ENCODE peak calls at places on chromosomes 2 and 18, in ten cellular contexts. S is SK-N-SH; G is activated naive CD4-positive, alpha-beta T cell treated with Interleukin-2 at 50 U/mL for 16 hours; H is Panc1; V is GM12891; E is GM13977; N is Karpas-422; D is H54; Z is endothelial cell; M is activated CD8-positive, alpha-beta T cell treated with anti-CD3 and anti-CD28 coated beads, Interleukin-2, amount 10 ng/mL, durations not matched to agents 7 days and 5 days. L is an unnamed sample.

GRCh38 chr18:75658330-75658729 is 230.8 kb upstream of the SMIM21 start:
- DNase-seq in M (no peak), Z (no peak), H (no peak), S (no peak), D (no peak), G (no peak), V (no peak), N (no peak), E (no peak), L (no peak)

GRCh38 chr18:9823805-9824473 is 61.8 kb upstream of the TXNDC2 start:
- DNase-seq in S (no peak), G (no peak), D (no peak), V (no peak), E (no peak), N (no peak), M (no peak), H (no peak), Z (no peak), L (no peak)

GRCh38 chr2:202432776-202433175 is 56.6 kb downstream of the BMPR2 start:
- DNase-seq in D (no peak), N (no peak), H (no peak), V (no peak), E (no peak), S (no peak), G (no peak), M (no peak), Z (no peak), L (no peak)

GRCh38 chr2:69776886-69777777 is 35.2 kb downstream of the ANXA4 start:
- DNase-seq in Z (no peak), N (no peak), D (no peak), M (no peak), G (no peak), E (no peak), S (no peak), V (no peak), H (no peak), L (no peak)

GRCh38 chr2:147934881-147935280 is 85.7 kb downstream of the ORC4 start:
- DNase-seq in V (no peak), N (no peak), Z (no peak), H (no peak), M (no peak), S (no peak), E (no peak), D (no peak), G (no peak), L (no peak)

GRCh38 chr18:48157956-48158355 is 227.5 kb upstream of the SMAD2 start:
- DNase-seq in G (no peak), H (no peak), E (no peak), Z (no peak), V (no peak), N (no peak), S (no peak), D (no peak), M (no peak), L (peak)

GRCh38 chr18:62957885-62958472 is 242.6 kb downstream of the PHLPP1 start:
- DNase-seq in H (no peak), E (no peak), G (peak), Z (peak), M (peak), D (no peak), S (no peak), N (peak), V (no peak), L (no peak)

GRCh38 chr2:9480157-9480556 is 5.8 kb downstream of the IAH1 start:
- DNase-seq in G (no peak), E (no peak), V (no peak), M (no peak), S (no peak), D (no peak), H (no peak), N (no peak), Z (no peak), L (no peak)

GRCh38 chr2:165697727-165698620 is 96.1 kb downstream of the GALNT3 start:
- DNase-seq in Z (no peak), H (no peak), D (no peak), S (no peak), E (no peak), N (peak), M (no peak), G (no peak), V (no peak), L (no peak)

GRCh38 chr2:9030190-9030589 is 26.7 kb upstream of the MBOAT2 start:
- DNase-seq in V (no peak), G (no peak), Z (no peak), M (no peak), D (no peak), E (no peak), N (no peak), S (no peak), H (no peak), L (no peak)

GRCh38 chr18:76452357-76452756 is 42.7 kb downstream of the ZNF516 start:
- DNase-seq in M (no peak), E (no peak), D (no peak), S (no peak), H (no peak), Z (no peak), N (no peak), V (no peak), G (no peak), L (no peak)

GRCh38 chr2:112001136-112001764 is 53.8 kb upstream of the TMEM87B start:
- DNase-seq in H (no peak), E (no peak), D (no peak), N (peak), G (no peak), V (no peak), M (no peak), Z (no peak), S (no peak), L (no peak)

GRCh38 chr18:3262234-3263171 is 570 bp downstream of the MYL12B start:
- DNase-seq in N (peak), V (no peak), Z (no peak), S (no peak), G (peak), M (peak), E (no peak), H (no peak), D (peak), L (no peak)

GRCh38 chr2:25155401-25155800 is 13.0 kb downstream of the POMC start:
- DNase-seq in M (no peak), N (no peak), V (no peak), Z (no peak), E (no peak), S (no peak), H (no peak), D (no peak), G (no peak), L (peak)

GRCh38 chr18:40121001-40121400 is 1834.0 kb upstream of the PIK3C3 start:
- DNase-seq in D (no peak), V (no peak), S (no peak), N (no peak), G (no peak), M (no peak), Z (peak), H (no peak), E (no peak), L (no peak)

GRCh38 chr18:48841381-48842258 is 109.1 kb downstream of the SMAD7 start:
- DNase-seq in Z (peak), V (no peak), M (no peak), D (no peak), H (no peak), E (no peak), G (no peak), N (no peak), S (peak), L (peak)

GRCh38 chr18:46894124-46894523 is 23.2 kb downstream of the PIAS2 start:
- DNase-seq in S (no peak), V (no peak), E (no peak), Z (no peak), M (no peak), H (no peak), N (no peak), G (no peak), D (no peak), L (no peak)

GRCh38 chr2:216934623-216935022 is 74.8 kb upstream of the TNP1 start:
- DNase-seq in N (no peak), E (no peak), D (no peak), G (no peak), H (no peak), M (no peak), S (no peak), V (no peak), Z (no peak), L (no peak)

GRCh38 chr2:84459028-84459943 is at the start of gene SUCLG1:
- DNase-seq in D (peak), H (peak), Z (peak), N (peak), S (peak), E (peak), G (peak), V (peak), M (peak), L (peak)

GRCh38 chr2:239227661-239228371 is 173.0 kb downstream of the HDAC4 start:
- DNase-seq in E (no peak), G (no peak), H (no peak), Z (no peak), N (no peak), M (no peak), D (peak), S (peak), V (no peak), L (no peak)

GRCh38 chr2:118844261-118845004 is 3.0 kb downstream of the EN1 start:
- DNase-seq in S (no peak), V (no peak), M (no peak), D (no peak), G (no peak), H (no peak), Z (no peak), N (no peak), E (no peak), L (no peak)

GRCh38 chr2:103464831-103465230 is 703.0 kb downstream of the TMEM182 start:
- DNase-seq in H (no peak), S (no peak), Z (no peak), E (no peak), M (no peak), D (no peak), N (no peak), G (no peak), V (no peak), L (no peak)

GRCh38 chr2:148416248-148416647 is 228.3 kb upstream of the EPC2 start:
- DNase-seq in Z (no peak), V (no peak), H (no peak), N (no peak), M (no peak), D (no peak), E (no peak), G (no peak), S (no peak), L (no peak)

GRCh38 chr2:100577777-100578176 is 15.0 kb downstream of the PDCL3 start:
- DNase-seq in H (no peak), V (no peak), D (peak), E (no peak), N (no peak), S (no peak), M (no peak), Z (no peak), G (no peak), L (no peak)

GRCh38 chr2:57460875-57461274 is 585.7 kb upstream of the VRK2 start:
- DNase-seq in D (no peak), S (no peak), E (no peak), H (no peak), V (no peak), N (no peak), G (no peak), Z (no peak), M (no peak), L (no peak)

GRCh38 chr18:56926740-56927139 is 220.1 kb upstream of the BOD1L2 start:
- DNase-seq in D (no peak), N (no peak), Z (no peak), G (no peak), H (no peak), M (no peak), V (no peak), E (no peak), S (no peak), L (no peak)

GRCh38 chr2:86274265-86274917 is 63.0 kb downstream of the REEP1 start:
- DNase-seq in S (no peak), G (no peak), Z (no peak), N (no peak), D (peak), E (peak), M (no peak), H (no peak), V (no peak), L (no peak)

GRCh38 chr2:142142595-142142994 is 11.8 kb upstream of the LRP1B start:
- DNase-seq in E (no peak), Z (no peak), S (no peak), H (no peak), N (no peak), D (no peak), G (no peak), V (no peak), M (no peak), L (no peak)

GRCh38 chr18:62551972-62552513 is 29.2 kb downstream of the ZCCHC2 start:
- DNase-seq in H (no peak), N (no peak), V (no peak), S (no peak), G (no peak), D (no peak), M (no peak), Z (no peak), E (no peak), L (no peak)

GRCh38 chr2:9655441-9656269 is 24.9 kb upstream of the YWHAQ start:
- DNase-seq in E (peak), N (no peak), D (peak), M (peak), S (no peak), Z (no peak), G (peak), V (no peak), H (no peak), L (no peak)

L was measured in aorta.